ENCODE peak calls at places on chromosome X, in five cellular contexts. One of them, this sample, is unnamed. For H4K20me1, the result is how much of the 10 kb centered on the place peaks cover.

GRCh38 chrX:134676440-134676839 is 18.2 kb upstream of the PLAC1 start:
- DNase-seq in SK-N-SH: no peak
- DNase-seq in OCI-LY7: no peak
- DNase-seq in PC-3: peak
- DNase-seq in neural progenitor cell: no peak
- DNase-seq in this sample: no peak

GRCh38 chrX:72018277-72019112 is 107.8 kb downstream of the NHSL2 start:
- DNase-seq in SK-N-SH: peak
- DNase-seq in OCI-LY7: peak
- DNase-seq in PC-3: peak
- DNase-seq in neural progenitor cell: peak
- DNase-seq in this sample: peak

GRCh38 chrX:12974217-12974796 is 603 bp upstream of the TMSB4X start:
- DNase-seq in SK-N-SH: peak
- DNase-seq in OCI-LY7: peak
- DNase-seq in PC-3: peak
- DNase-seq in neural progenitor cell: peak
- DNase-seq in this sample: no peak

GRCh38 chrX:118239471-118239870 is 106.4 kb upstream of the WDR44 start:
- DNase-seq in SK-N-SH: no peak
- DNase-seq in OCI-LY7: no peak
- DNase-seq in PC-3: no peak
- DNase-seq in neural progenitor cell: no peak
- DNase-seq in this sample: no peak

GRCh38 chrX:124435616-124436015 is 89.3 kb downstream of the SH2D1A start:
- DNase-seq in SK-N-SH: no peak
- DNase-seq in OCI-LY7: no peak
- DNase-seq in PC-3: no peak
- DNase-seq in neural progenitor cell: no peak
- DNase-seq in this sample: no peak

GRCh38 chrX:49303346-49303745 is at the start of gene GAGE10:
- DNase-seq in SK-N-SH: no peak
- DNase-seq in OCI-LY7: no peak
- DNase-seq in PC-3: no peak
- DNase-seq in neural progenitor cell: no peak
- DNase-seq in this sample: no peak

GRCh38 chrX:124216396-124217124 is 115.9 kb upstream of the TEX13D start:
- DNase-seq in SK-N-SH: no peak
- DNase-seq in OCI-LY7: no peak
- DNase-seq in PC-3: no peak
- DNase-seq in neural progenitor cell: peak
- DNase-seq in this sample: no peak

GRCh38 chrX:28223469-28223868 is 242.2 kb upstream of the DCAF8L1 start:
- DNase-seq in SK-N-SH: no peak
- DNase-seq in OCI-LY7: no peak
- DNase-seq in PC-3: no peak
- DNase-seq in neural progenitor cell: no peak
- DNase-seq in this sample: no peak

GRCh38 chrX:31929366-31929765 is 857.5 kb upstream of the FTHL17 start:
- DNase-seq in SK-N-SH: no peak
- DNase-seq in OCI-LY7: no peak
- DNase-seq in PC-3: no peak
- DNase-seq in neural progenitor cell: no peak
- DNase-seq in this sample: no peak

GRCh38 chrX:35919536-35920309 is at the start of gene CFAP47:
- DNase-seq in SK-N-SH: peak
- DNase-seq in OCI-LY7: no peak
- DNase-seq in PC-3: peak
- DNase-seq in neural progenitor cell: peak
- DNase-seq in this sample: peak

GRCh38 chrX:15350329-15350996 is 15.1 kb upstream of the PIGA start:
- DNase-seq in SK-N-SH: peak
- DNase-seq in OCI-LY7: no peak
- DNase-seq in PC-3: no peak
- DNase-seq in neural progenitor cell: peak
- DNase-seq in this sample: no peak

GRCh38 chrX:136041254-136041812 is 56.1 kb downstream of the SLC9A6 start:
- DNase-seq in SK-N-SH: no peak
- DNase-seq in OCI-LY7: no peak
- DNase-seq in PC-3: no peak
- DNase-seq in neural progenitor cell: no peak
- DNase-seq in this sample: no peak

GRCh38 chrX:148290041-148290440 is 210.4 kb upstream of the AFF2 start:
- DNase-seq in SK-N-SH: no peak
- DNase-seq in OCI-LY7: no peak
- DNase-seq in PC-3: no peak
- DNase-seq in neural progenitor cell: no peak
- DNase-seq in this sample: no peak

GRCh38 chrX:124211312-124211942 is 121.0 kb upstream of the TEX13D start:
- DNase-seq in SK-N-SH: peak
- DNase-seq in OCI-LY7: peak
- DNase-seq in PC-3: peak
- DNase-seq in neural progenitor cell: peak
- DNase-seq in this sample: peak

GRCh38 chrX:123975180-123975579 is 13.7 kb downstream of the STAG2 start:
- DNase-seq in SK-N-SH: no peak
- DNase-seq in OCI-LY7: no peak
- DNase-seq in PC-3: peak
- DNase-seq in neural progenitor cell: no peak
- DNase-seq in this sample: no peak

GRCh38 chrX:118614150-118614549 is 113.3 kb upstream of the IL13RA1 start:
- DNase-seq in SK-N-SH: no peak
- DNase-seq in OCI-LY7: no peak
- DNase-seq in PC-3: no peak
- DNase-seq in neural progenitor cell: no peak
- DNase-seq in this sample: no peak

GRCh38 chrX:103754401-103754800 is 22.2 kb upstream of the PLP1 start:
- DNase-seq in SK-N-SH: peak
- DNase-seq in OCI-LY7: no peak
- DNase-seq in PC-3: no peak
- DNase-seq in neural progenitor cell: no peak
- DNase-seq in this sample: no peak

GRCh38 chrX:72368796-72369195 is 63.1 kb upstream of the CITED1 start:
- DNase-seq in SK-N-SH: no peak
- DNase-seq in OCI-LY7: no peak
- DNase-seq in PC-3: no peak
- DNase-seq in neural progenitor cell: no peak
- DNase-seq in this sample: no peak

GRCh38 chrX:24200133-24200532 is 50.6 kb downstream of the ZFX start:
- DNase-seq in SK-N-SH: no peak
- DNase-seq in OCI-LY7: no peak
- DNase-seq in PC-3: no peak
- DNase-seq in neural progenitor cell: no peak
- DNase-seq in this sample: no peak

GRCh38 chrX:24201216-24201615 is 51.7 kb downstream of the ZFX start:
- DNase-seq in SK-N-SH: no peak
- DNase-seq in OCI-LY7: no peak
- DNase-seq in PC-3: no peak
- DNase-seq in neural progenitor cell: no peak
- DNase-seq in this sample: no peak

GRCh38 chrX:24202465-24203031 is 53.0 kb downstream of the ZFX start:
- DNase-seq in SK-N-SH: no peak
- DNase-seq in OCI-LY7: no peak
- DNase-seq in PC-3: no peak
- DNase-seq in neural progenitor cell: no peak
- DNase-seq in this sample: no peak

GRCh38 chrX:24196509-24196908 is 47.0 kb downstream of the ZFX start:
- DNase-seq in SK-N-SH: no peak
- DNase-seq in OCI-LY7: no peak
- DNase-seq in PC-3: no peak
- DNase-seq in neural progenitor cell: no peak
- DNase-seq in this sample: no peak

GRCh38 chrX:24198101-24198500 is 48.6 kb downstream of the ZFX start:
- DNase-seq in SK-N-SH: no peak
- DNase-seq in OCI-LY7: no peak
- DNase-seq in PC-3: no peak
- DNase-seq in neural progenitor cell: no peak
- DNase-seq in this sample: no peak
- H4K20me1 ChIP-seq in SK-N-SH: half or more
- H4K20me1 ChIP-seq in OCI-LY7: under half
- H4K20me1 ChIP-seq in PC-3: under half
- H4K20me1 ChIP-seq in neural progenitor cell: under half
- H4K20me1 ChIP-seq in this sample: under half

GRCh38 chrX:73765776-73766465 is 202.9 kb downstream of the CHIC1 start:
- DNase-seq in SK-N-SH: no peak
- DNase-seq in OCI-LY7: peak
- DNase-seq in PC-3: no peak
- DNase-seq in neural progenitor cell: no peak
- DNase-seq in this sample: peak
- TF ChIP-seq EZH2phosphoT487 in SK-N-SH: no peak
- TF ChIP-seq EZH2phosphoT487 in OCI-LY7: no peak
- TF ChIP-seq EZH2phosphoT487 in PC-3: no peak
- TF ChIP-seq EZH2phosphoT487 in neural progenitor cell: no peak
- TF ChIP-seq EZH2phosphoT487 in this sample: no peak

GRCh38 chrX:154355776-154356140 is 18.7 kb downstream of the FLNA start:
- DNase-seq in SK-N-SH: no peak
- DNase-seq in OCI-LY7: no peak
- DNase-seq in PC-3: no peak
- DNase-seq in neural progenitor cell: no peak
- DNase-seq in this sample: no peak
- H4K20me1 ChIP-seq in SK-N-SH: half or more
- H4K20me1 ChIP-seq in OCI-LY7: under half
- H4K20me1 ChIP-seq in PC-3: under half
- H4K20me1 ChIP-seq in neural progenitor cell: under half
- H4K20me1 ChIP-seq in this sample: under half

GRCh38 chrX:137565318-137565904 is 516 bp upstream of the ZIC3 start:
- DNase-seq in SK-N-SH: no peak
- DNase-seq in OCI-LY7: no peak
- DNase-seq in PC-3: no peak
- DNase-seq in neural progenitor cell: peak
- DNase-seq in this sample: no peak

GRCh38 chrX:137562096-137562495 is 3.8 kb upstream of the ZIC3 start:
- DNase-seq in SK-N-SH: no peak
- DNase-seq in OCI-LY7: no peak
- DNase-seq in PC-3: no peak
- DNase-seq in neural progenitor cell: no peak
- DNase-seq in this sample: no peak

GRCh38 chrX:137566746-137567473 is 983 bp downstream of the ZIC3 start:
- DNase-seq in SK-N-SH: no peak
- DNase-seq in OCI-LY7: no peak
- DNase-seq in PC-3: no peak
- DNase-seq in neural progenitor cell: peak
- DNase-seq in this sample: no peak

GRCh38 chrX:137565921-137566745 is at the start of gene ZIC3:
- DNase-seq in SK-N-SH: peak
- DNase-seq in OCI-LY7: no peak
- DNase-seq in PC-3: peak
- DNase-seq in neural progenitor cell: peak
- DNase-seq in this sample: no peak

DNA sequence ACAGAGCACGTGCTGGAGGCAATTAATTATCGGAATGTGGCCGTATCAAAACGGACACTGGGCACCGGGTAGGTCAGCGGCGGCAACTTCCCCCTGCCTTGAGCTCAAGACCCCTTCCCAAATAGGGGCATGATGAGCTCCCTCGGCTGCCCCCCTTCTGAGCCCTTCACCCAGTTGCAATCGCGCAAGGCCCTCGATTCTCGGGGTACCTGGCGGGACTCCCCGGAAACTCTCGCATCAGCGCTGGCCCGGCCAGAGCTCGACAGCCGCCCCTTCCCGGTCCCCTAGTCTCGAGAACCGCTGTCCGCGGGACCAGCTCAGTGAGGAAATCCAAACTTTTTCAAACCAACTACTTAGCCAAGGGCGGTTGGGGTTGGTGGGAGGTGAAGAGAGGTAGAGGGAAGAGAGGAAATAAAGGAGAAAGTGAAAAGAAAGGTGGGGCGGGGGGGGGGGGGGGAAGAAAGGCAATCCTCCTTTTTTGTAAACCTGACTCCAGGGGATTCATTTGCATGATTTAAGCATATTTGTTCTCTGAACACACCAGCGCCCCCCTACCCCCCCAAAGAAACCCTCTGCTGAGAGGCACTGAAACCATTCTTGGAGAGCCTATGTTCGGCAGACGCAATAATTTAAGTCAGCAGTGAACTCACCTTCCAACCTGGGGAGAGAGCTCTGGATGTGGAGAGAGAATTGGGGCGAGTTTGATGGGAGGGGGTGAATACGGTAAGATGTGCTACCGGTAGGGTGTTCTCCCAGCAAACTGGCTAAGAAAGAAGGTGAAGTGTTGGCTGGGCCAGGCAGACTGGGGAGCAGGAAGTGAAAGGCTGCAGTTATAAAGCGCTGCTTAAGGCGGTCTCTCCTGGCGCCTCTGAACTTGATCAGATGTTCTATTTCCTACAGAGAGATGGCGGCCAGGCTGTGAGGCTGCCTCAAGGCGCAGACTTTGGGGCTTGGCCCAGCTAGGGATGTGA is 2.0 kb upstream of the ZIC3 start:
- DNase-seq in SK-N-SH: no peak
- DNase-seq in OCI-LY7: no peak
- DNase-seq in PC-3: no peak
- DNase-seq in neural progenitor cell: peak
- DNase-seq in this sample: no peak
- TF ChIP-seq EZH2phosphoT487 in SK-N-SH: no peak
- TF ChIP-seq EZH2phosphoT487 in OCI-LY7: no peak
- TF ChIP-seq EZH2phosphoT487 in PC-3: no peak
- TF ChIP-seq EZH2phosphoT487 in neural progenitor cell: no peak
- TF ChIP-seq EZH2phosphoT487 in this sample: no peak

GRCh38 chrX:107551546-107551945 is 76.8 kb upstream of the PRPS1 start:
- DNase-seq in SK-N-SH: no peak
- DNase-seq in OCI-LY7: no peak
- DNase-seq in PC-3: no peak
- DNase-seq in neural progenitor cell: no peak
- DNase-seq in this sample: no peak

GRCh38 chrX:107559506-107559905 is 68.8 kb upstream of the PRPS1 start:
- DNase-seq in SK-N-SH: no peak
- DNase-seq in OCI-LY7: no peak
- DNase-seq in PC-3: no peak
- DNase-seq in neural progenitor cell: no peak
- DNase-seq in this sample: no peak

GRCh38 chrX:107552976-107553375 is 75.3 kb upstream of the PRPS1 start:
- DNase-seq in SK-N-SH: no peak
- DNase-seq in OCI-LY7: no peak
- DNase-seq in PC-3: no peak
- DNase-seq in neural progenitor cell: no peak
- DNase-seq in this sample: no peak

GRCh38 chrX:107561468-107562215 is 66.7 kb upstream of the PRPS1 start:
- DNase-seq in SK-N-SH: no peak
- DNase-seq in OCI-LY7: no peak
- DNase-seq in PC-3: no peak
- DNase-seq in neural progenitor cell: peak
- DNase-seq in this sample: no peak

DNA sequence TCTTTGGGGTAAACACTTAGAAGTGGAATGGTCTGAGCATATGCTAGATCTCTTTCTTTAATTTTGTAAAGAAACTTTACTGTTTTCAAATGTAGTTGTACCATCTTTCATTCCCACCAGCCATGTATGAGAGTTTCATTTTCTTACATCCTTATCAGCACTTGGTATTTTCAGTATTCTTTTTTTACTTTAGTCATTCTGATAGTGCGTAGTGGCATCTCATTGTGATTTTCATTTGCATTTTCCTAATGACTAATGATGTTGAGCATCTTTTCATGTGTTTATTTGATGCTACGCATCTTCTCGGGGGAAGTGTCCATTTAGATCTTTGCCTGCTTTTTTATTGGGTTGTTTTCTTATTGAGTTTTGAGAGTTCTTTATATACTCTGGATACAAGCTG is 71.3 kb upstream of the PRPS1 start:
- DNase-seq in SK-N-SH: no peak
- DNase-seq in OCI-LY7: no peak
- DNase-seq in PC-3: no peak
- DNase-seq in neural progenitor cell: no peak
- DNase-seq in this sample: no peak
- H4K20me1 ChIP-seq in SK-N-SH: under half
- H4K20me1 ChIP-seq in OCI-LY7: under half
- H4K20me1 ChIP-seq in PC-3: under half
- H4K20me1 ChIP-seq in neural progenitor cell: under half
- H4K20me1 ChIP-seq in this sample: under half

This sample was measured in MM.1S.